ENCODE peak calls at places on chromosome 16, in six cellular contexts. S is GDM1; N is BJ; Z is stimulated activated CD4-positive, alpha-beta T cell treated with anti-CD3 and anti-CD28 coated beads, Interleukin-2, amount 100 ng/mL, for 48 hours; V is left ventricle myocardium inferior; I is endodermal cell. M is an unnamed sample.

GRCh38 chr16:61289141-61289540 is 747.1 kb downstream of the CDH8 start:
- DNase-seq in S (no peak), N (no peak), Z (no peak), V (no peak), I (no peak), M (no peak)

GRCh38 chr16:30113031-30113710 is at the start of gene GDPD3:
- DNase-seq in S (no peak), N (no peak), Z (no peak), V (peak), I (peak), M (no peak)

GRCh38 chr16:561413-561794 is 1.2 kb downstream of the PRR35 start:
- DNase-seq in S (no peak), N (no peak), Z (no peak), V (no peak), I (no peak), M (no peak)

GRCh38 chr16:73864868-73865267 is 431.7 kb upstream of the PSMD7 start:
- DNase-seq in S (no peak), N (no peak), Z (no peak), V (no peak), I (no peak), M (no peak)

GRCh38 chr16:55478827-55479559 is at the start of gene MMP2:
- DNase-seq in S (no peak), N (no peak), Z (no peak), V (peak), I (peak), M (peak)

GRCh38 chr16:87556941-87557459 is 45.3 kb upstream of the JPH3 start:
- DNase-seq in S (no peak), N (no peak), Z (no peak), V (peak), I (no peak), M (peak)

GRCh38 chr16:89572478-89573205 is 2.9 kb upstream of the CPNE7 start:
- DNase-seq in S (no peak), N (no peak), Z (no peak), V (no peak), I (no peak), M (no peak)

GRCh38 chr16:62194828-62195227 is 158.6 kb upstream of the CDH8 start:
- DNase-seq in S (no peak), N (no peak), Z (no peak), V (no peak), I (no peak), M (no peak)

GRCh38 chr16:88631920-88632586 is 6.3 kb upstream of the IL17C start:
- DNase-seq in S (no peak), N (no peak), Z (no peak), V (no peak), I (no peak), M (no peak)

GRCh38 chr16:30949655-30950515 is 1.0 kb downstream of the ORAI3 start:
- DNase-seq in S (peak), N (peak), Z (no peak), V (peak), I (peak), M (peak)

GRCh38 chr16:53041196-53041977 is 11.3 kb downstream of the CHD9NB start:
- DNase-seq in S (peak), N (no peak), Z (no peak), V (peak), I (peak), M (peak)

GRCh38 chr16:11619327-11619851 is 32.7 kb upstream of the LITAF start:
- DNase-seq in S (no peak), N (no peak), Z (no peak), V (no peak), I (no peak), M (no peak)

GRCh38 chr16:66250686-66251405 is 115.6 kb upstream of the CDH5 start:
- DNase-seq in S (no peak), N (no peak), Z (no peak), V (peak), I (no peak), M (peak)

GRCh38 chr16:50304467-50305440 is 38.4 kb downstream of the ADCY7 start:
- DNase-seq in S (no peak), N (no peak), Z (no peak), V (no peak), I (peak), M (no peak)

GRCh38 chr16:71851726-71852125 is 6.0 kb downstream of the ATXN1L start:
- DNase-seq in S (no peak), N (no peak), Z (no peak), V (no peak), I (no peak), M (peak)

GRCh38 chr16:528111-529011 is 849 bp downstream of the CAPN15 start:
- DNase-seq in S (no peak), N (no peak), Z (peak), V (no peak), I (peak), M (peak)

GRCh38 chr16:13607289-13607688 is 312.7 kb upstream of the ERCC4 start:
- DNase-seq in S (no peak), N (no peak), Z (no peak), V (no peak), I (no peak), M (no peak)

GRCh38 chr16:65667013-65667578 is 545.2 kb upstream of the CDH11 start:
- DNase-seq in S (no peak), N (no peak), Z (no peak), V (no peak), I (peak), M (no peak)

GRCh38 chr16:66389256-66390175 is 23.0 kb downstream of the CDH5 start:
- DNase-seq in S (no peak), N (no peak), Z (no peak), V (no peak), I (peak), M (no peak)